ENCODE peak calls at places on chromosomes 6 and 20, in six cellular contexts. Y is RKO; C is activated naive CD4-positive, alpha-beta T cell; R is bronchial epithelial cell; J is GM12878; T is effector memory CD4-positive, alpha-beta T cell. M is an unnamed sample.
A peak's percentile ranks its signal among the peaks of the same experiment; 100 is the strongest.

GRCh38 chr6:54191460-54191859 is 80.2 kb downstream of the MLIP start:
- DNase-seq in Y (peak; percentile 20), C (no peak), R (peak; percentile 29), J (no peak), T (no peak), M (no peak)

GRCh38 chr6:127547909-127548649 is 28.9 kb upstream of the C6orf58 start:
- DNase-seq in Y (peak; percentile 47), C (no peak), R (peak; percentile 28), J (no peak), T (no peak), M (no peak)

GRCh38 chr6:72422126-72422680 is 199.7 kb upstream of the KCNQ5 start:
- DNase-seq in Y (no peak), C (no peak), R (peak; percentile 51), J (no peak), T (no peak), M (no peak)

GRCh38 chr6:87110639-87111038 is 15.7 kb upstream of the CGA start:
- DNase-seq in Y (no peak), C (no peak), R (no peak), J (no peak), T (no peak), M (no peak)

GRCh38 chr20:33664085-33664761 is 2.1 kb downstream of the C20orf144 start:
- DNase-seq in Y (no peak), C (no peak), R (no peak), J (no peak), T (no peak), M (no peak)

GRCh38 chr6:111013144-111013905 is 31.5 kb downstream of the RPF2 start:
- DNase-seq in Y (no peak), C (no peak), R (no peak), J (no peak), T (no peak), M (no peak)

GRCh38 chr20:48949304-48950170 is 28.0 kb downstream of the ARFGEF2 start:
- DNase-seq in Y (no peak), C (no peak), R (no peak), J (no peak), T (no peak), M (peak; percentile 37)

GRCh38 chr6:21479140-21479539 is 114.4 kb upstream of the SOX4 start:
- DNase-seq in Y (no peak), C (no peak), R (peak; percentile 5), J (no peak), T (no peak), M (no peak)

GRCh38 chr20:57878803-57879424 is 169.1 kb upstream of the PMEPA1 start:
- DNase-seq in Y (no peak), C (no peak), R (no peak), J (no peak), T (no peak), M (no peak)

M was measured in transverse colon.